ENCODE peak calls at places on chromosomes 2 and 18, in six cellular contexts. G, H, V, E, F and C are unnamed samples.

GRCh38 chr2:121707920-121708361 is 28.7 kb downstream of the NIFK start:
- DNase-seq in G (no peak), H (no peak), V (peak; percentile 72), E (no peak), F (no peak), C (no peak)

GRCh38 chr2:149213764-149214493 is 116.5 kb upstream of the LYPD6 start:
- DNase-seq in G (no peak), H (no peak), V (no peak), E (no peak), F (no peak), C (no peak)

GRCh38 chr2:138329591-138329990 is 172.0 kb upstream of the SPOPL start:
- DNase-seq in G (no peak), H (no peak), V (no peak), E (no peak), F (no peak), C (no peak)

GRCh38 chr2:64234785-64235184 is 90.6 kb upstream of the PELI1 start:
- DNase-seq in G (no peak), H (no peak), V (no peak), E (no peak), F (no peak), C (no peak)

GRCh38 chr2:106142683-106143082 is 51.4 kb downstream of the UXS1 start:
- DNase-seq in G (no peak), H (no peak), V (no peak), E (no peak), F (no peak), C (no peak)

GRCh38 chr18:11258014-11258413 is 108.6 kb upstream of the PIEZO2 start:
- DNase-seq in G (no peak), H (no peak), V (no peak), E (no peak), F (no peak), C (no peak)

GRCh38 chr2:37471994-37472393 is 127.6 kb downstream of the QPCT start:
- DNase-seq in G (no peak), H (no peak), V (no peak), E (no peak), F (no peak), C (no peak)

GRCh38 chr18:75244336-75244735 is 33.7 kb downstream of the TSHZ1 start:
- DNase-seq in G (no peak), H (no peak), V (peak; percentile 44), E (no peak), F (no peak), C (no peak)

GRCh38 chr2:57119141-57119540 is 927.5 kb upstream of the VRK2 start:
- DNase-seq in G (no peak), H (no peak), V (no peak), E (no peak), F (no peak), C (no peak)

GRCh38 chr2:205612661-205613060 is 69.6 kb upstream of the NRP2 start:
- DNase-seq in G (no peak), H (no peak), V (no peak), E (peak; percentile 8), F (no peak), C (peak; percentile 37)

GRCh38 chr2:30201990-30202389 is 29.3 kb upstream of the LBH start:
- DNase-seq in G (no peak), H (no peak), V (no peak), E (no peak), F (no peak), C (no peak)

GRCh38 chr2:226524381-226524843 is 275.2 kb downstream of the IRS1 start:
- DNase-seq in G (no peak), H (no peak), V (no peak), E (no peak), F (no peak), C (no peak)

GRCh38 chr18:61992285-61992684 is 99.5 kb upstream of the RNF152 start:
- DNase-seq in G (no peak), H (no peak), V (no peak), E (no peak), F (no peak), C (no peak)

GRCh38 chr2:100004348-100004884 is 138.0 kb downstream of the AFF3 start:
- DNase-seq in G (no peak), H (no peak), V (no peak), E (no peak), F (no peak), C (no peak)

GRCh38 chr2:190183535-190183934 is 121.0 kb upstream of the MSTN start:
- DNase-seq in G (no peak), H (no peak), V (no peak), E (no peak), F (no peak), C (no peak)

GRCh38 chr2:142585785-142586184 is 291.7 kb upstream of the KYNU start:
- DNase-seq in G (no peak), H (no peak), V (no peak), E (no peak), F (no peak), C (no peak)

GRCh38 chr2:35973132-35973736 is 382.3 kb upstream of the CRIM1 start:
- DNase-seq in G (no peak), H (no peak), V (no peak), E (no peak), F (no peak), C (no peak)

GRCh38 chr2:127679680-127680361 is 4.5 kb upstream of the LIMS2 start:
- DNase-seq in G (no peak), H (no peak), V (no peak), E (no peak), F (no peak), C (no peak)

GRCh38 chr2:224561234-224562005 is 23.7 kb downstream of the CUL3 start:
- DNase-seq in G (no peak), H (no peak), V (no peak), E (no peak), F (no peak), C (no peak)

GRCh38 chr2:230170532-230170931 is 49.3 kb downstream of the SP110 start:
- DNase-seq in G (no peak), H (no peak), V (no peak), E (no peak), F (peak; percentile 24), C (no peak)

GRCh38 chr18:2657788-2658458 is 2.4 kb downstream of the SMCHD1 start:
- DNase-seq in G (no peak), H (no peak), V (no peak), E (no peak), F (no peak), C (no peak)

GRCh38 chr2:24793752-24794477 is 690 bp downstream of the CENPO start:
- DNase-seq in G (no peak), H (no peak), V (no peak), E (no peak), F (peak; percentile 47), C (no peak)

GRCh38 chr2:176680916-176681315 is 411.7 kb downstream of the MTX2 start:
- DNase-seq in G (no peak), H (no peak), V (no peak), E (no peak), F (no peak), C (no peak)

GRCh38 chr2:31297751-31298150 is 63.8 kb downstream of the EHD3 start:
- DNase-seq in G (no peak), H (no peak), V (no peak), E (no peak), F (no peak), C (no peak)